ENCODE peak calls at places on chromosome 14, in ten cellular contexts. One of them, this sample, is unnamed.

GRCh38 chr14:32933623-32933942 is 5.1 kb upstream of the NPAS3 start:
- DNase-seq in C1 segment of cervical spinal cord: no peak
- DNase-seq in NAMALWA: no peak
- DNase-seq in naive thymus-derived CD8-positive, alpha-beta T cell: no peak
- DNase-seq in CD4-positive, alpha-beta T cell: no peak
- DNase-seq in fibroblast of lung: no peak
- DNase-seq in glutamatergic neuron: no peak
- DNase-seq in GM23248: peak
- DNase-seq in mesothelial cell of epicardium: no peak
- DNase-seq in smooth muscle cell of the brain vasculature: no peak
- DNase-seq in this sample: peak

GRCh38 chr14:69423279-69423678 is 24.8 kb downstream of the SLC39A9 start:
- DNase-seq in CD4-positive, alpha-beta T cell: no peak
- DNase-seq in smooth muscle cell of the brain vasculature: no peak
- DNase-seq in GM23248: peak
- DNase-seq in C1 segment of cervical spinal cord: no peak
- DNase-seq in naive thymus-derived CD8-positive, alpha-beta T cell: no peak
- DNase-seq in fibroblast of lung: no peak
- DNase-seq in mesothelial cell of epicardium: no peak
- DNase-seq in NAMALWA: no peak
- DNase-seq in glutamatergic neuron: no peak
- DNase-seq in this sample: no peak

GRCh38 chr14:99334277-99334676 is 62.3 kb upstream of the BCL11B start:
- DNase-seq in naive thymus-derived CD8-positive, alpha-beta T cell: no peak
- DNase-seq in CD4-positive, alpha-beta T cell: no peak
- DNase-seq in mesothelial cell of epicardium: no peak
- DNase-seq in smooth muscle cell of the brain vasculature: no peak
- DNase-seq in GM23248: no peak
- DNase-seq in C1 segment of cervical spinal cord: no peak
- DNase-seq in NAMALWA: no peak
- DNase-seq in fibroblast of lung: no peak
- DNase-seq in glutamatergic neuron: no peak
- DNase-seq in this sample: no peak

GRCh38 chr14:23793532-23793931 is 157.4 kb downstream of the DHRS2 start:
- DNase-seq in naive thymus-derived CD8-positive, alpha-beta T cell: no peak
- DNase-seq in smooth muscle cell of the brain vasculature: no peak
- DNase-seq in fibroblast of lung: no peak
- DNase-seq in CD4-positive, alpha-beta T cell: no peak
- DNase-seq in glutamatergic neuron: no peak
- DNase-seq in GM23248: no peak
- DNase-seq in C1 segment of cervical spinal cord: no peak
- DNase-seq in mesothelial cell of epicardium: no peak
- DNase-seq in NAMALWA: no peak
- DNase-seq in this sample: no peak

GRCh38 chr14:76389841-76390240 is 13.9 kb downstream of the ESRRB start:
- DNase-seq in glutamatergic neuron: no peak
- DNase-seq in naive thymus-derived CD8-positive, alpha-beta T cell: no peak
- DNase-seq in mesothelial cell of epicardium: no peak
- DNase-seq in smooth muscle cell of the brain vasculature: no peak
- DNase-seq in NAMALWA: no peak
- DNase-seq in C1 segment of cervical spinal cord: no peak
- DNase-seq in fibroblast of lung: no peak
- DNase-seq in CD4-positive, alpha-beta T cell: no peak
- DNase-seq in GM23248: no peak
- DNase-seq in this sample: no peak

GRCh38 chr14:73723799-73724621 is 9.8 kb upstream of the PNMA1 start:
- DNase-seq in C1 segment of cervical spinal cord: no peak
- DNase-seq in GM23248: peak
- DNase-seq in fibroblast of lung: peak
- DNase-seq in NAMALWA: no peak
- DNase-seq in naive thymus-derived CD8-positive, alpha-beta T cell: no peak
- DNase-seq in smooth muscle cell of the brain vasculature: peak
- DNase-seq in CD4-positive, alpha-beta T cell: no peak
- DNase-seq in mesothelial cell of epicardium: no peak
- DNase-seq in glutamatergic neuron: no peak
- DNase-seq in this sample: peak

GRCh38 chr14:25413058-25413457 is 363.1 kb upstream of the STXBP6 start:
- DNase-seq in smooth muscle cell of the brain vasculature: no peak
- DNase-seq in NAMALWA: no peak
- DNase-seq in CD4-positive, alpha-beta T cell: no peak
- DNase-seq in fibroblast of lung: no peak
- DNase-seq in glutamatergic neuron: no peak
- DNase-seq in C1 segment of cervical spinal cord: no peak
- DNase-seq in mesothelial cell of epicardium: no peak
- DNase-seq in naive thymus-derived CD8-positive, alpha-beta T cell: no peak
- DNase-seq in GM23248: no peak
- DNase-seq in this sample: no peak

GRCh38 chr14:69153848-69154208 is 909 bp upstream of the DCAF5 start:
- DNase-seq in CD4-positive, alpha-beta T cell: no peak
- DNase-seq in naive thymus-derived CD8-positive, alpha-beta T cell: no peak
- DNase-seq in smooth muscle cell of the brain vasculature: no peak
- DNase-seq in mesothelial cell of epicardium: no peak
- DNase-seq in fibroblast of lung: no peak
- DNase-seq in C1 segment of cervical spinal cord: no peak
- DNase-seq in NAMALWA: no peak
- DNase-seq in GM23248: peak
- DNase-seq in glutamatergic neuron: peak
- DNase-seq in this sample: no peak

GRCh38 chr14:95291859-95292542 is 27.7 kb downstream of the CLMN start:
- DNase-seq in CD4-positive, alpha-beta T cell: no peak
- DNase-seq in GM23248: peak
- DNase-seq in NAMALWA: peak
- DNase-seq in glutamatergic neuron: no peak
- DNase-seq in smooth muscle cell of the brain vasculature: no peak
- DNase-seq in C1 segment of cervical spinal cord: no peak
- DNase-seq in naive thymus-derived CD8-positive, alpha-beta T cell: no peak
- DNase-seq in mesothelial cell of epicardium: no peak
- DNase-seq in fibroblast of lung: peak
- DNase-seq in this sample: peak

GRCh38 chr14:104427126-104427851 is 152.3 kb upstream of the C14orf180 start:
- DNase-seq in C1 segment of cervical spinal cord: no peak
- DNase-seq in CD4-positive, alpha-beta T cell: no peak
- DNase-seq in glutamatergic neuron: no peak
- DNase-seq in mesothelial cell of epicardium: no peak
- DNase-seq in fibroblast of lung: no peak
- DNase-seq in smooth muscle cell of the brain vasculature: no peak
- DNase-seq in naive thymus-derived CD8-positive, alpha-beta T cell: no peak
- DNase-seq in GM23248: no peak
- DNase-seq in NAMALWA: no peak
- DNase-seq in this sample: no peak

GRCh38 chr14:86838363-86838762 is 1154.6 kb downstream of the GALC start:
- DNase-seq in glutamatergic neuron: no peak
- DNase-seq in fibroblast of lung: peak
- DNase-seq in smooth muscle cell of the brain vasculature: no peak
- DNase-seq in C1 segment of cervical spinal cord: no peak
- DNase-seq in NAMALWA: peak
- DNase-seq in CD4-positive, alpha-beta T cell: no peak
- DNase-seq in GM23248: peak
- DNase-seq in mesothelial cell of epicardium: no peak
- DNase-seq in naive thymus-derived CD8-positive, alpha-beta T cell: no peak
- DNase-seq in this sample: no peak

GRCh38 chr14:32319368-32320049 is 9.6 kb upstream of the AKAP6 start:
- DNase-seq in fibroblast of lung: peak
- DNase-seq in GM23248: no peak
- DNase-seq in mesothelial cell of epicardium: no peak
- DNase-seq in CD4-positive, alpha-beta T cell: no peak
- DNase-seq in C1 segment of cervical spinal cord: no peak
- DNase-seq in NAMALWA: no peak
- DNase-seq in glutamatergic neuron: no peak
- DNase-seq in naive thymus-derived CD8-positive, alpha-beta T cell: no peak
- DNase-seq in smooth muscle cell of the brain vasculature: no peak
- DNase-seq in this sample: no peak

GRCh38 chr14:76710093-76711010 is 50.9 kb upstream of the VASH1 start:
- DNase-seq in GM23248: peak
- DNase-seq in smooth muscle cell of the brain vasculature: peak
- DNase-seq in glutamatergic neuron: no peak
- DNase-seq in naive thymus-derived CD8-positive, alpha-beta T cell: no peak
- DNase-seq in C1 segment of cervical spinal cord: no peak
- DNase-seq in fibroblast of lung: peak
- DNase-seq in NAMALWA: peak
- DNase-seq in CD4-positive, alpha-beta T cell: no peak
- DNase-seq in mesothelial cell of epicardium: no peak
- DNase-seq in this sample: peak

GRCh38 chr14:72633551-72633950 is 260.4 kb downstream of the DPF3 start:
- DNase-seq in CD4-positive, alpha-beta T cell: no peak
- DNase-seq in C1 segment of cervical spinal cord: no peak
- DNase-seq in glutamatergic neuron: no peak
- DNase-seq in naive thymus-derived CD8-positive, alpha-beta T cell: no peak
- DNase-seq in GM23248: peak
- DNase-seq in NAMALWA: no peak
- DNase-seq in mesothelial cell of epicardium: no peak
- DNase-seq in fibroblast of lung: no peak
- DNase-seq in smooth muscle cell of the brain vasculature: no peak
- DNase-seq in this sample: no peak

GRCh38 chr14:105974902-105975301 is 448.5 kb downstream of the TMEM121 start:
- DNase-seq in mesothelial cell of epicardium: no peak
- DNase-seq in C1 segment of cervical spinal cord: no peak
- DNase-seq in GM23248: no peak
- DNase-seq in NAMALWA: no peak
- DNase-seq in fibroblast of lung: no peak
- DNase-seq in naive thymus-derived CD8-positive, alpha-beta T cell: peak
- DNase-seq in CD4-positive, alpha-beta T cell: peak
- DNase-seq in glutamatergic neuron: no peak
- DNase-seq in smooth muscle cell of the brain vasculature: no peak
- DNase-seq in this sample: no peak

GRCh38 chr14:95049952-95050351 is 107.4 kb downstream of the DICER1 start:
- DNase-seq in NAMALWA: no peak
- DNase-seq in glutamatergic neuron: no peak
- DNase-seq in fibroblast of lung: no peak
- DNase-seq in C1 segment of cervical spinal cord: no peak
- DNase-seq in CD4-positive, alpha-beta T cell: no peak
- DNase-seq in naive thymus-derived CD8-positive, alpha-beta T cell: no peak
- DNase-seq in mesothelial cell of epicardium: no peak
- DNase-seq in GM23248: no peak
- DNase-seq in smooth muscle cell of the brain vasculature: no peak
- DNase-seq in this sample: no peak

GRCh38 chr14:85538636-85539035 is 8.7 kb downstream of the FLRT2 start:
- DNase-seq in glutamatergic neuron: no peak
- DNase-seq in CD4-positive, alpha-beta T cell: no peak
- DNase-seq in smooth muscle cell of the brain vasculature: no peak
- DNase-seq in C1 segment of cervical spinal cord: no peak
- DNase-seq in naive thymus-derived CD8-positive, alpha-beta T cell: no peak
- DNase-seq in GM23248: no peak
- DNase-seq in mesothelial cell of epicardium: no peak
- DNase-seq in NAMALWA: no peak
- DNase-seq in fibroblast of lung: no peak
- DNase-seq in this sample: no peak

GRCh38 chr14:51596473-51596870 is 55.2 kb upstream of the FRMD6 start:
- DNase-seq in C1 segment of cervical spinal cord: no peak
- DNase-seq in CD4-positive, alpha-beta T cell: no peak
- DNase-seq in mesothelial cell of epicardium: no peak
- DNase-seq in smooth muscle cell of the brain vasculature: no peak
- DNase-seq in fibroblast of lung: no peak
- DNase-seq in GM23248: no peak
- DNase-seq in glutamatergic neuron: no peak
- DNase-seq in NAMALWA: no peak
- DNase-seq in naive thymus-derived CD8-positive, alpha-beta T cell: no peak
- DNase-seq in this sample: peak

GRCh38 chr14:93005838-93006237 is 82.9 kb downstream of the CHGA start:
- DNase-seq in glutamatergic neuron: no peak
- DNase-seq in C1 segment of cervical spinal cord: no peak
- DNase-seq in fibroblast of lung: no peak
- DNase-seq in NAMALWA: no peak
- DNase-seq in mesothelial cell of epicardium: no peak
- DNase-seq in naive thymus-derived CD8-positive, alpha-beta T cell: no peak
- DNase-seq in smooth muscle cell of the brain vasculature: no peak
- DNase-seq in GM23248: no peak
- DNase-seq in CD4-positive, alpha-beta T cell: no peak
- DNase-seq in this sample: no peak

GRCh38 chr14:90341784-90342183 is 10.0 kb upstream of the NRDE2 start:
- DNase-seq in CD4-positive, alpha-beta T cell: no peak
- DNase-seq in mesothelial cell of epicardium: no peak
- DNase-seq in smooth muscle cell of the brain vasculature: no peak
- DNase-seq in C1 segment of cervical spinal cord: no peak
- DNase-seq in glutamatergic neuron: peak
- DNase-seq in naive thymus-derived CD8-positive, alpha-beta T cell: no peak
- DNase-seq in GM23248: no peak
- DNase-seq in fibroblast of lung: no peak
- DNase-seq in NAMALWA: no peak
- DNase-seq in this sample: no peak

GRCh38 chr14:65173973-65174693 is 71.8 kb upstream of the MAX start:
- DNase-seq in smooth muscle cell of the brain vasculature: no peak
- DNase-seq in mesothelial cell of epicardium: no peak
- DNase-seq in naive thymus-derived CD8-positive, alpha-beta T cell: no peak
- DNase-seq in fibroblast of lung: no peak
- DNase-seq in NAMALWA: no peak
- DNase-seq in CD4-positive, alpha-beta T cell: no peak
- DNase-seq in glutamatergic neuron: no peak
- DNase-seq in C1 segment of cervical spinal cord: no peak
- DNase-seq in GM23248: no peak
- DNase-seq in this sample: no peak

GRCh38 chr14:54685286-54685845 is 118.4 kb downstream of the SAMD4A start:
- DNase-seq in smooth muscle cell of the brain vasculature: no peak
- DNase-seq in glutamatergic neuron: no peak
- DNase-seq in mesothelial cell of epicardium: no peak
- DNase-seq in C1 segment of cervical spinal cord: no peak
- DNase-seq in NAMALWA: no peak
- DNase-seq in naive thymus-derived CD8-positive, alpha-beta T cell: no peak
- DNase-seq in GM23248: no peak
- DNase-seq in fibroblast of lung: no peak
- DNase-seq in CD4-positive, alpha-beta T cell: no peak
- DNase-seq in this sample: no peak

GRCh38 chr14:104800600-104801283 is at the start of gene ZBTB42:
- DNase-seq in glutamatergic neuron: peak
- DNase-seq in GM23248: peak
- DNase-seq in C1 segment of cervical spinal cord: no peak
- DNase-seq in fibroblast of lung: peak
- DNase-seq in mesothelial cell of epicardium: peak
- DNase-seq in naive thymus-derived CD8-positive, alpha-beta T cell: no peak
- DNase-seq in smooth muscle cell of the brain vasculature: no peak
- DNase-seq in CD4-positive, alpha-beta T cell: peak
- DNase-seq in NAMALWA: no peak
- DNase-seq in this sample: peak

GRCh38 chr14:95336192-95336760 is 16.6 kb upstream of the CLMN start:
- DNase-seq in C1 segment of cervical spinal cord: no peak
- DNase-seq in naive thymus-derived CD8-positive, alpha-beta T cell: no peak
- DNase-seq in fibroblast of lung: no peak
- DNase-seq in glutamatergic neuron: no peak
- DNase-seq in CD4-positive, alpha-beta T cell: no peak
- DNase-seq in smooth muscle cell of the brain vasculature: no peak
- DNase-seq in NAMALWA: no peak
- DNase-seq in mesothelial cell of epicardium: no peak
- DNase-seq in GM23248: no peak
- DNase-seq in this sample: no peak

GRCh38 chr14:101083564-101084435 is 180.3 kb upstream of the RTL1 start:
- DNase-seq in NAMALWA: peak
- DNase-seq in smooth muscle cell of the brain vasculature: no peak
- DNase-seq in GM23248: peak
- DNase-seq in CD4-positive, alpha-beta T cell: no peak
- DNase-seq in fibroblast of lung: no peak
- DNase-seq in C1 segment of cervical spinal cord: no peak
- DNase-seq in glutamatergic neuron: no peak
- DNase-seq in mesothelial cell of epicardium: no peak
- DNase-seq in naive thymus-derived CD8-positive, alpha-beta T cell: no peak
- DNase-seq in this sample: no peak

GRCh38 chr14:100417466-100417865 is 94.3 kb downstream of the SLC25A47 start:
- DNase-seq in CD4-positive, alpha-beta T cell: no peak
- DNase-seq in fibroblast of lung: peak
- DNase-seq in NAMALWA: no peak
- DNase-seq in mesothelial cell of epicardium: no peak
- DNase-seq in C1 segment of cervical spinal cord: no peak
- DNase-seq in smooth muscle cell of the brain vasculature: peak
- DNase-seq in GM23248: peak
- DNase-seq in naive thymus-derived CD8-positive, alpha-beta T cell: no peak
- DNase-seq in glutamatergic neuron: peak
- DNase-seq in this sample: peak

GRCh38 chr14:44962573-44963528 is 861 bp downstream of the TOGARAM1 start:
- DNase-seq in naive thymus-derived CD8-positive, alpha-beta T cell: no peak
- DNase-seq in smooth muscle cell of the brain vasculature: no peak
- DNase-seq in NAMALWA: peak
- DNase-seq in GM23248: peak
- DNase-seq in CD4-positive, alpha-beta T cell: peak
- DNase-seq in glutamatergic neuron: peak
- DNase-seq in C1 segment of cervical spinal cord: no peak
- DNase-seq in mesothelial cell of epicardium: peak
- DNase-seq in fibroblast of lung: peak
- DNase-seq in this sample: peak

GRCh38 chr14:86852530-86852929 is 1140.5 kb downstream of the GALC start:
- DNase-seq in GM23248: no peak
- DNase-seq in C1 segment of cervical spinal cord: no peak
- DNase-seq in CD4-positive, alpha-beta T cell: no peak
- DNase-seq in mesothelial cell of epicardium: no peak
- DNase-seq in glutamatergic neuron: no peak
- DNase-seq in smooth muscle cell of the brain vasculature: no peak
- DNase-seq in naive thymus-derived CD8-positive, alpha-beta T cell: no peak
- DNase-seq in NAMALWA: no peak
- DNase-seq in fibroblast of lung: peak
- DNase-seq in this sample: no peak